ENCODE peak calls at places on chromosomes 3 and 15, in six cellular contexts. M is H1, U is HepG2, J is GM12878, D is K562, F is GM12892. X is an unnamed sample.
A peak's percentile ranks its signal among the peaks of the same experiment; 100 is the strongest.

GRCh38 chr3:138070006-138070405 is 45.4 kb downstream of the DZIP1L start:
- DNase-seq in U (no peak), M (no peak), D (no peak), J (no peak), F (no peak), X (no peak)

GRCh38 chr15:40439461-40440299 is 1.1 kb upstream of the BAHD1 start:
- DNase-seq in M (peak; percentile 75), J (no peak), U (peak; percentile 34), D (peak; percentile 89), F (no peak), X (no peak)

GRCh38 chr15:48332642-48333034 is 1.4 kb downstream of the DUT start:
- DNase-seq in F (no peak), D (no peak), U (no peak), M (no peak), J (no peak), X (no peak)

GRCh38 chr3:76949033-76949432 is 90.9 kb upstream of the ROBO2 start:
- DNase-seq in J (no peak), F (no peak), M (no peak), D (no peak), U (no peak), X (no peak)

GRCh38 chr15:61169275-61169903 is 59.7 kb downstream of the RORA start:
- DNase-seq in J (no peak), M (no peak), U (no peak), D (no peak), F (no peak), X (no peak)

GRCh38 chr3:114178770-114179368 is at the start of gene DRD3:
- DNase-seq in F (no peak), M (peak; percentile 63), U (no peak), J (no peak), D (peak; percentile 21), X (no peak)

GRCh38 chr3:143245692-143246091 is 126.1 kb downstream of the CHST2 start:
- DNase-seq in U (no peak), J (no peak), M (no peak), F (no peak), D (peak; percentile 32), X (no peak)

GRCh38 chr3:142844339-142844977 is 44.4 kb downstream of the PCOLCE2 start:
- DNase-seq in D (peak; percentile 60), U (peak; percentile 16), J (no peak), M (no peak), F (no peak), X (no peak)

GRCh38 chr3:58216496-58217197 is 5.9 kb upstream of the DNASE1L3 start:
- DNase-seq in J (no peak), D (no peak), M (no peak), F (no peak), U (no peak), X (no peak)

GRCh38 chr3:37730825-37731224 is 130.9 kb upstream of the CTDSPL start:
- DNase-seq in F (no peak), M (no peak), D (peak; percentile 7), J (no peak), U (no peak), X (no peak)

GRCh38 chr3:72341943-72342342 is 506.3 kb downstream of the SHQ1 start:
- DNase-seq in U (no peak), M (no peak), F (no peak), D (no peak), J (no peak), X (no peak)

GRCh38 chr15:25245801-25246622 is 192.8 kb downstream of the UBE3A start:
- DNase-seq in J (no peak), U (no peak), M (peak; percentile 13), F (peak; percentile 15), D (no peak), X (no peak)

GRCh38 chr3:136883967-136884720 is 22.1 kb downstream of the NCK1 start:
- DNase-seq in J (no peak), U (no peak), D (no peak), M (no peak), F (no peak), X (no peak)

GRCh38 chr3:13301295-13301987 is 118.7 kb downstream of the NUP210 start:
- DNase-seq in M (peak; percentile 74), U (peak; percentile 65), F (no peak), J (peak; percentile 28), D (peak; percentile 54), X (no peak)

GRCh38 chr15:81117136-81117535 is 16.9 kb upstream of the CFAP161 start:
- DNase-seq in J (no peak), F (no peak), M (no peak), U (no peak), D (no peak), X (no peak)

GRCh38 chr15:85479071-85479647 is 98.8 kb downstream of the AKAP13 start:
- DNase-seq in J (no peak), U (no peak), M (no peak), F (no peak), D (no peak), X (no peak)

GRCh38 chr15:73930371-73930770 is 4.1 kb downstream of the LOXL1 start:
- DNase-seq in F (no peak), U (no peak), D (no peak), M (no peak), J (no peak), X (no peak)

GRCh38 chr3:192772495-192772894 is 45.2 kb upstream of the FGF12 start:
- DNase-seq in J (no peak), M (peak; percentile 60), D (no peak), U (peak; percentile 2), F (no peak), X (no peak)

GRCh38 chr3:45462522-45463262 is 74.3 kb downstream of the LARS2 start:
- DNase-seq in J (no peak), F (no peak), M (no peak), U (no peak), D (no peak), X (peak; percentile 15)
- TF ChIP-seq TAF1 in J (no peak), F (no peak), M (no peak), U (no peak), D (no peak), X (no peak)

GRCh38 chr15:66629817-66630576 is 64.2 kb upstream of the LCTL start:
- DNase-seq in D (no peak), M (no peak), J (no peak), F (no peak), U (no peak), X (no peak)
- TF ChIP-seq POLR2A in D (no peak), M (no peak), J (no peak), F (no peak), U (no peak), X (no peak)

GRCh38 chr3:107690522-107691138 is 167.9 kb downstream of the BBX start:
- DNase-seq in U (peak; percentile 45), F (no peak), J (no peak), M (no peak), D (peak; percentile 45), X (no peak)
- TF ChIP-seq TAF1 in U (no peak), F (no peak), J (no peak), M (no peak), D (no peak), X (no peak)

DNA sequence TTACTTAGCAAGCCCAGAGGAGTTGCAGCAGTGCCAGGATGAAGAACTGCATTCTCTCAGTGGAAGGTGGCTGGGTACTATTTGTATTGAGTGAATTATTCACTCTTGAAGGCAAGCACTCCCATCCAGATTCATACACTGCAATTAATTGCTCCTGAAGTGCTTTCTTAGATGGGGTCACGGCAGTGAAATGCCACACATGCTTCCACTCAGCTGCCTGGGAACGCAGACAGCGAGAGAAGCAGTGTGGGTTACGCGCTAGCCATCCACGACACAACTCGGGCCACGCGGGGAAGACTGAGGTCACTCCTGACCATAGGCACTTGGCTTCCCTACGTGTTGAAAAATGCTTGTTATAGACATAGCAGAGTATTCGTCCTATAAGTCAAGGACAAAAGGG is 30.8 kb upstream of the LMCD1 start:
- DNase-seq in F (no peak), D (no peak), J (no peak), M (no peak), U (no peak), X (no peak)
- TF ChIP-seq POLR2A in F (no peak), D (no peak), J (no peak), M (no peak), U (no peak), X (no peak)

GRCh38 chr3:81477740-81478139 is 283.7 kb downstream of the GBE1 start:
- DNase-seq in M (no peak), F (no peak), U (no peak), J (no peak), D (no peak), X (no peak)
- TF ChIP-seq TAF1 in M (no peak), F (no peak), U (no peak), J (no peak), D (no peak), X (no peak)

DNA sequence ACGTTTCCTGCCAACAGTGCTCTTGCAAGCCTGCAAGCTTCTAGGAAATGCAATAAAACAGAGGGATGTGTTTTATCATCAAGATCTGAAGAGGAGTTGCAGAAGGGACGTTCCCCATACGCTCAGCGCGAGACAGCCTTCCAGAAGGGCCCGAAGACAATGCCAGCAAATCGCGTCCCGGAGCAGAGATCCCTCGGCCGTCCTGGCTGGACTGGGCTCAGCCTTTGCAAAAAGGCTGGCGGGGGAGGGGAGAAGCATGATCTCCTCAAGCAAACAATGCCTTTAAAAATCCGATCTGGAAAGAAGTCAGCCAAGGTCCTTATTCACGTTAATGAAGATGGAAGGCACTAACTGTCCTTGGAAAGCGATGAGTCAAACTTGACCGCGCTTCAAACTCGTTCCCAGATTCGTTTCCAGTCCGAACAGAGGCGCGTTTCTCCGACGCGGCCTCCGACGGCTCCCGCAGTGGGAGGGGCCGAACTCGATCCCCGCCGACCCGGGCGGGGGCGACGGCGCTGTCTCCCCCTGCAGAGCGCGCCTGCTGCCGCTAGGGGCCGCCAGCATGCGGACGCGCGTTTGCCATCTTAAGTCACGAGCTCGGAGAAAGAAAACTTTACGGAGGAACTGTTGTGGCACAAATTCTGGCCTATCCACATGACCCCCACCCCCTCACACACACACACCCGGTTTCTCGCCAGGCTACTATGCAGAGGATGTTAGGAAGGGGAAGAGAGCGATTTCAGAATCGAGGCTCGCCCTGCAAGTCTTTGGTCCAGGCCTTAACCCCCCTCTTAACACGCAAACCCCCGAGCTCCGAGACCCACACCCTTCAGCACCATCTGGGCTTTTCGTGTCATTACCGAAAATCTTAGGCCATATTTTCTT is 5.5 kb downstream of the BCL6 start:
- DNase-seq in M (peak; percentile 93), D (peak; percentile 86), J (no peak), U (no peak), F (peak; percentile 58), X (peak; percentile 57)
- TF ChIP-seq POLR2A in M (peak; percentile 63), D (no peak), J (no peak), U (no peak), F (no peak), X (no peak)

GRCh38 chr3:34938784-34939183 is 700.5 kb upstream of the ARPP21 start:
- DNase-seq in J (no peak), M (no peak), U (no peak), F (no peak), D (no peak), X (no peak)

DNA sequence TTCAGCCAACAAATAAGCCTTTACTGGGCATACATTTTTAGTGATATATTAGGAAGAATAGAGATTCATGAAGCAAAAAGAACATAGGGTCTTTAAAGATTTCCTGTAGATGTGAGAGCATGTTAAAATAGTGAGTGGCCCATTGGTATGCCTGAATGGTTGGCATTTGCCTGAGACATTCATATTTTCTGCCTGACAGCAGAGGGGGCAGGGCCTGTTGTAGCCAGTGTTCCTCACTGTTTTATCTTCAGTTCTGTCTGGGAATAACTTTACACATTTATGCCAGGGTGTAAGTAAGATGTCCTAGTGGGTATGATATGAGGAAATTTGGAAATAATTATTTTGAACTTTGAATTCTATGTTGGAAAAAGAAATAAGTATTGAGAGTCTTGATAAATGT is 704.7 kb upstream of the ARPP21 start:
- DNase-seq in M (no peak), F (no peak), J (no peak), U (no peak), D (no peak), X (no peak)
- TF ChIP-seq TAF1 in M (no peak), F (no peak), J (no peak), U (no peak), D (no peak), X (no peak)

X was measured in GM12891.